ENCODE peak calls at places on chromosomes 12 and 14, in four cellular contexts. J is GM23248, L is ovary, N is endothelial cell of umbilical vein. S is an unnamed sample. For H3K4me1, the result is how much of the 10 kb centered on the place peaks cover.

GRCh38 chr14:78674820-78675219 is 504.6 kb downstream of the NRXN3 start:
- DNase-seq in J (no peak), L (no peak), N (no peak), S (no peak)

GRCh38 chr12:19186722-19187661 is 57.5 kb downstream of the PLEKHA5 start:
- DNase-seq in J (peak), L (no peak), N (peak), S (no peak)

GRCh38 chr12:98582093-98582492 is 11.4 kb upstream of the SLC25A3 start:
- DNase-seq in J (peak), L (no peak), N (no peak), S (no peak)

GRCh38 chr12:26524862-26525465 is 308.0 kb downstream of the ITPR2 start:
- DNase-seq in J (peak), L (no peak), N (peak), S (no peak)

GRCh38 chr14:96096639-96097610 is 57.8 kb downstream of the C14orf132 start:
- DNase-seq in J (no peak), L (no peak), N (no peak), S (no peak)

GRCh38 chr14:56491299-56492285 is 88.0 kb upstream of the TMEM260 start:
- DNase-seq in J (peak), L (no peak), N (peak), S (peak)

GRCh38 chr12:109948382-109948781 is 47.8 kb downstream of the GIT2 start:
- DNase-seq in J (no peak), L (no peak), N (no peak), S (no peak)

GRCh38 chr14:59427653-59428578 is 37.3 kb downstream of the GPR135 start:
- DNase-seq in J (peak), L (peak), N (no peak), S (no peak)

GRCh38 chr14:50763386-50764007 is 67.5 kb downstream of the NIN start:
- DNase-seq in J (peak), L (peak), N (no peak), S (no peak)

GRCh38 chr14:45426685-45427282 is 173.8 kb upstream of the MIS18BP1 start:
- DNase-seq in J (peak), L (no peak), N (peak), S (no peak)

GRCh38 chr12:124917841-124918621 is 3.6 kb upstream of the UBC start:
- DNase-seq in J (peak), L (no peak), N (no peak), S (no peak)
- H3K4me3 ChIP-seq in J (peak), L (peak), N (peak), S (peak)

GRCh38 chr12:92074889-92075288 is 70.8 kb downstream of the BTG1 start:
- DNase-seq in J (no peak), L (no peak), N (peak), S (no peak)
- H3K4me1 ChIP-seq in J (half or more), L (under half), N (under half), S (under half)

GRCh38 chr12:116121453-116121871 is 156.0 kb downstream of the MED13L start:
- DNase-seq in J (peak), L (no peak), N (peak), S (no peak)
- H3K4me3 ChIP-seq in J (peak), L (no peak), N (peak), S (peak)

GRCh38 chr14:68564236-68564825 is 228.5 kb downstream of the ZFP36L1 start:
- DNase-seq in J (no peak), L (peak), N (no peak), S (no peak)

GRCh38 chr14:68559949-68560348 is 232.9 kb downstream of the ZFP36L1 start:
- DNase-seq in J (no peak), L (no peak), N (no peak), S (no peak)

GRCh38 chr14:68562911-68563255 is 230.0 kb downstream of the ZFP36L1 start:
- DNase-seq in J (no peak), L (no peak), N (no peak), S (no peak)

GRCh38 chr14:68563256-68564131 is 229.4 kb downstream of the ZFP36L1 start:
- DNase-seq in J (no peak), L (peak), N (no peak), S (no peak)

DNA sequence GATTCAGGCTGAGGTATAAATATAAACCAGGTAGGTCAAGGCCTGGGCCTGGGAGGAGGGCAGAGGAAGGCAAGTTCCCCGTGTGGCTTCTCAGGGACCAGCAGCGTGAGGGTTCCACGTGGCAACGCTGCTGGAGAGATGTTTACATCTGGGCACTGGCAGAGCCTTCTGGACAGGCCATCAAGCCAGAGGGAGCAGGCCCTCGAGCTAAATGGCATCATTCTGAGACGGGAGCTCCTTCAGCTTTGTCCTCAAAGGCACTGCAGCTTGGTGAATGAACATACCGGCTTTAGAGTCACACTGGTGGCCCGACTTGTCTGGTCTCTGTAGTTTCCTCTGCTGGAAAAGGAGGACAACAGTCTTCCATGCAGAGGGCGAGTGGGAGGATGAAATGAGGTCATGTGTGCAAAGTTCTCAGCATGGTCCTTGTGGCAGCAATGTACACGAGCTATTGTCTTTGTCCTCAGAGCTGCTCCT is 231.3 kb downstream of the ZFP36L1 start:
- DNase-seq in J (peak), L (no peak), N (no peak), S (no peak)
- H3K4me1 ChIP-seq in J (under half), L (under half), N (under half), S (under half)

GRCh38 chr12:120230974-120231315 is 30.0 kb upstream of the RPLP0 start:
- DNase-seq in J (no peak), L (no peak), N (no peak), S (no peak)
- H3K4me3 ChIP-seq in J (peak), L (no peak), N (peak), S (no peak)

GRCh38 chr12:57240926-57241555 is 9.9 kb downstream of the STAC3 start:
- DNase-seq in J (peak), L (no peak), N (no peak), S (peak)

GRCh38 chr12:57239587-57240068 is 10.1 kb downstream of the SHMT2 start:
- DNase-seq in J (peak), L (peak), N (no peak), S (no peak)

GRCh38 chr12:57241556-57242310 is 9.3 kb downstream of the STAC3 start:
- DNase-seq in J (peak), L (peak), N (no peak), S (no peak)

GRCh38 chr12:57238854-57239554 is 9.5 kb downstream of the SHMT2 start:
- DNase-seq in J (peak), L (peak), N (peak), S (peak)

GRCh38 chr12:57240069-57240921 is 10.7 kb downstream of the STAC3 start:
- DNase-seq in J (peak), L (peak), N (no peak), S (peak)
- H3K4me1 ChIP-seq in J (under half), L (under half), N (under half), S (under half)

GRCh38 chr12:74490390-74491064 is 47.1 kb upstream of the ATXN7L3B start:
- DNase-seq in J (no peak), L (no peak), N (no peak), S (no peak)
- H3K4me3 ChIP-seq in J (no peak), L (no peak), N (no peak), S (no peak)

DNA sequence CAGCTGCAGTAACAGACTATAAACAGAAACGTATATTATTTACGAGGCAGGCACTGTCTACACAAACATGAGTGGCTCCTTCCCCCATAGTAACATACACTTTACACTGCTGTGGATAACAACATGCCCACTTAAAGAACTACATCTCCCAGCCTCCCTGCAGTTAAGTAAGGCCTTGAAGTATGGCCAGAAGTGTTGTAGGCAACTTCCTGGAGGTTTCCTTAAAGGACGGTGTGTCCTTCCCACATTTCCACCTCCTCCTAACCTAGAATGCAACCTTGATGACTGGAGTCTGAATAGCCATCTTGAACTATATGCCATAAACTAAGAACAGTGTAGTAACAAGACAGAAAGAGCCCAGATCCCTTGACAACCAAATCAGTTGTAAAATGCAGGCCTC is 20.3 kb downstream of the MED13L start:
- DNase-seq in J (peak), L (no peak), N (peak), S (no peak)
- H3K4me1 ChIP-seq in J (under half), L (under half), N (under half), S (under half)

S was measured in BE2C.